ENCODE peak calls at places on chromosomes 3 and 15, in five cellular contexts. One of them, this sample, is unnamed.

GRCh38 chr3:66763294-66763693 is 234.8 kb upstream of the KBTBD8 start:
- DNase-seq in activated CD4-positive, alpha-beta T cell treated with anti-CD3 and anti-CD28 coated beads for 4 hours: no peak
- DNase-seq in A549: no peak
- DNase-seq in D341Med: no peak
- DNase-seq in NCI-H187 treated with DMSO at 0.1 percent for 48 hours: no peak
- DNase-seq in this sample: no peak

GRCh38 chr3:184781801-184782200 is 30.2 kb upstream of the VPS8 start:
- DNase-seq in activated CD4-positive, alpha-beta T cell treated with anti-CD3 and anti-CD28 coated beads for 4 hours: no peak
- DNase-seq in A549: no peak
- DNase-seq in D341Med: no peak
- DNase-seq in NCI-H187 treated with DMSO at 0.1 percent for 48 hours: no peak
- DNase-seq in this sample: no peak

GRCh38 chr15:90173372-90173771 is 27.8 kb upstream of the SEMA4B start:
- DNase-seq in activated CD4-positive, alpha-beta T cell treated with anti-CD3 and anti-CD28 coated beads for 4 hours: no peak
- DNase-seq in A549: no peak
- DNase-seq in D341Med: no peak
- DNase-seq in NCI-H187 treated with DMSO at 0.1 percent for 48 hours: no peak
- DNase-seq in this sample: no peak

GRCh38 chr3:195139091-195139875 is 131.7 kb downstream of the XXYLT1 start:
- DNase-seq in activated CD4-positive, alpha-beta T cell treated with anti-CD3 and anti-CD28 coated beads for 4 hours: no peak
- DNase-seq in A549: no peak
- DNase-seq in D341Med: no peak
- DNase-seq in NCI-H187 treated with DMSO at 0.1 percent for 48 hours: no peak
- DNase-seq in this sample: no peak

GRCh38 chr3:191373327-191373726 is 43.0 kb upstream of the UTS2B start:
- DNase-seq in activated CD4-positive, alpha-beta T cell treated with anti-CD3 and anti-CD28 coated beads for 4 hours: no peak
- DNase-seq in A549: no peak
- DNase-seq in D341Med: no peak
- DNase-seq in NCI-H187 treated with DMSO at 0.1 percent for 48 hours: no peak
- DNase-seq in this sample: no peak

GRCh38 chr15:85770722-85771041 is 24.0 kb downstream of the KLHL25 start:
- DNase-seq in activated CD4-positive, alpha-beta T cell treated with anti-CD3 and anti-CD28 coated beads for 4 hours: no peak
- DNase-seq in A549: no peak
- DNase-seq in D341Med: no peak
- DNase-seq in NCI-H187 treated with DMSO at 0.1 percent for 48 hours: no peak
- DNase-seq in this sample: no peak

GRCh38 chr3:67635806-67636205 is 18.6 kb downstream of the SUCLG2 start:
- DNase-seq in activated CD4-positive, alpha-beta T cell treated with anti-CD3 and anti-CD28 coated beads for 4 hours: no peak
- DNase-seq in A549: no peak
- DNase-seq in D341Med: no peak
- DNase-seq in NCI-H187 treated with DMSO at 0.1 percent for 48 hours: no peak
- DNase-seq in this sample: no peak

GRCh38 chr3:16332904-16333426 is 68.0 kb downstream of the OXNAD1 start:
- DNase-seq in activated CD4-positive, alpha-beta T cell treated with anti-CD3 and anti-CD28 coated beads for 4 hours: no peak
- DNase-seq in A549: no peak
- DNase-seq in D341Med: no peak
- DNase-seq in NCI-H187 treated with DMSO at 0.1 percent for 48 hours: no peak
- DNase-seq in this sample: no peak

GRCh38 chr15:90376789-90377188 is 11.3 kb upstream of the IQGAP1 start:
- DNase-seq in activated CD4-positive, alpha-beta T cell treated with anti-CD3 and anti-CD28 coated beads for 4 hours: peak; percentile 54
- DNase-seq in A549: no peak
- DNase-seq in D341Med: no peak
- DNase-seq in NCI-H187 treated with DMSO at 0.1 percent for 48 hours: no peak
- DNase-seq in this sample: peak; percentile 81

GRCh38 chr3:129622418-129622872 is 16.0 kb upstream of the PLXND1 start:
- DNase-seq in activated CD4-positive, alpha-beta T cell treated with anti-CD3 and anti-CD28 coated beads for 4 hours: no peak
- DNase-seq in A549: no peak
- DNase-seq in D341Med: no peak
- DNase-seq in NCI-H187 treated with DMSO at 0.1 percent for 48 hours: no peak
- DNase-seq in this sample: no peak

GRCh38 chr15:52624262-52624661 is 54.9 kb downstream of the ATOSA start:
- DNase-seq in activated CD4-positive, alpha-beta T cell treated with anti-CD3 and anti-CD28 coated beads for 4 hours: no peak
- DNase-seq in A549: no peak
- DNase-seq in D341Med: no peak
- DNase-seq in NCI-H187 treated with DMSO at 0.1 percent for 48 hours: no peak
- DNase-seq in this sample: no peak

GRCh38 chr3:52670621-52671521 is 14.8 kb downstream of the PBRM1 start:
- DNase-seq in activated CD4-positive, alpha-beta T cell treated with anti-CD3 and anti-CD28 coated beads for 4 hours: peak; percentile 31
- DNase-seq in A549: peak; percentile 55
- DNase-seq in D341Med: no peak
- DNase-seq in NCI-H187 treated with DMSO at 0.1 percent for 48 hours: no peak
- DNase-seq in this sample: no peak

GRCh38 chr3:126557415-126557745 is 1.4 kb downstream of the C3orf22 start:
- DNase-seq in activated CD4-positive, alpha-beta T cell treated with anti-CD3 and anti-CD28 coated beads for 4 hours: no peak
- DNase-seq in A549: no peak
- DNase-seq in D341Med: peak; percentile 12
- DNase-seq in NCI-H187 treated with DMSO at 0.1 percent for 48 hours: no peak
- DNase-seq in this sample: no peak

GRCh38 chr3:194985031-194985578 is 285.9 kb downstream of the XXYLT1 start:
- DNase-seq in activated CD4-positive, alpha-beta T cell treated with anti-CD3 and anti-CD28 coated beads for 4 hours: no peak
- DNase-seq in A549: no peak
- DNase-seq in D341Med: no peak
- DNase-seq in NCI-H187 treated with DMSO at 0.1 percent for 48 hours: no peak
- DNase-seq in this sample: no peak

GRCh38 chr3:184977796-184978195 is 165.8 kb downstream of the VPS8 start:
- DNase-seq in activated CD4-positive, alpha-beta T cell treated with anti-CD3 and anti-CD28 coated beads for 4 hours: no peak
- DNase-seq in A549: no peak
- DNase-seq in D341Med: no peak
- DNase-seq in NCI-H187 treated with DMSO at 0.1 percent for 48 hours: no peak
- DNase-seq in this sample: no peak

GRCh38 chr15:58467121-58467721 is 35.4 kb downstream of the LIPC start:
- DNase-seq in activated CD4-positive, alpha-beta T cell treated with anti-CD3 and anti-CD28 coated beads for 4 hours: no peak
- DNase-seq in A549: no peak
- DNase-seq in D341Med: no peak
- DNase-seq in NCI-H187 treated with DMSO at 0.1 percent for 48 hours: peak; percentile 73
- DNase-seq in this sample: no peak

GRCh38 chr15:49082960-49083359 is 36.7 kb upstream of the SECISBP2L start:
- DNase-seq in activated CD4-positive, alpha-beta T cell treated with anti-CD3 and anti-CD28 coated beads for 4 hours: no peak
- DNase-seq in A549: no peak
- DNase-seq in D341Med: no peak
- DNase-seq in NCI-H187 treated with DMSO at 0.1 percent for 48 hours: no peak
- DNase-seq in this sample: no peak

GRCh38 chr15:68578960-68579935 is at the start of gene CORO2B:
- DNase-seq in activated CD4-positive, alpha-beta T cell treated with anti-CD3 and anti-CD28 coated beads for 4 hours: no peak
- DNase-seq in A549: peak; percentile 50
- DNase-seq in D341Med: peak; percentile 71
- DNase-seq in NCI-H187 treated with DMSO at 0.1 percent for 48 hours: no peak
- DNase-seq in this sample: no peak

GRCh38 chr15:35137175-35137574 is 52.1 kb upstream of the NANOGP8 start:
- DNase-seq in activated CD4-positive, alpha-beta T cell treated with anti-CD3 and anti-CD28 coated beads for 4 hours: no peak
- DNase-seq in A549: no peak
- DNase-seq in D341Med: no peak
- DNase-seq in NCI-H187 treated with DMSO at 0.1 percent for 48 hours: no peak
- DNase-seq in this sample: no peak

GRCh38 chr3:135056733-135057310 is 261.8 kb downstream of the EPHB1 start:
- DNase-seq in activated CD4-positive, alpha-beta T cell treated with anti-CD3 and anti-CD28 coated beads for 4 hours: no peak
- DNase-seq in A549: no peak
- DNase-seq in D341Med: no peak
- DNase-seq in NCI-H187 treated with DMSO at 0.1 percent for 48 hours: no peak
- DNase-seq in this sample: no peak

GRCh38 chr3:4981160-4981687 is 2.0 kb downstream of the BHLHE40 start:
- DNase-seq in activated CD4-positive, alpha-beta T cell treated with anti-CD3 and anti-CD28 coated beads for 4 hours: no peak
- DNase-seq in A549: no peak
- DNase-seq in D341Med: no peak
- DNase-seq in NCI-H187 treated with DMSO at 0.1 percent for 48 hours: no peak
- DNase-seq in this sample: peak; percentile 20

GRCh38 chr3:61146010-61146569 is 105.2 kb downstream of the FHIT start:
- DNase-seq in activated CD4-positive, alpha-beta T cell treated with anti-CD3 and anti-CD28 coated beads for 4 hours: no peak
- DNase-seq in A549: no peak
- DNase-seq in D341Med: peak; percentile 38
- DNase-seq in NCI-H187 treated with DMSO at 0.1 percent for 48 hours: no peak
- DNase-seq in this sample: no peak

GRCh38 chr3:186825294-186825821 is 17.2 kb upstream of the ADIPOQ start:
- DNase-seq in activated CD4-positive, alpha-beta T cell treated with anti-CD3 and anti-CD28 coated beads for 4 hours: peak; percentile 36
- DNase-seq in A549: no peak
- DNase-seq in D341Med: no peak
- DNase-seq in NCI-H187 treated with DMSO at 0.1 percent for 48 hours: no peak
- DNase-seq in this sample: no peak

GRCh38 chr3:69499899-69500316 is 114.0 kb upstream of the FRMD4B start:
- DNase-seq in activated CD4-positive, alpha-beta T cell treated with anti-CD3 and anti-CD28 coated beads for 4 hours: no peak
- DNase-seq in A549: no peak
- DNase-seq in D341Med: no peak
- DNase-seq in NCI-H187 treated with DMSO at 0.1 percent for 48 hours: no peak
- DNase-seq in this sample: no peak

GRCh38 chr3:168220609-168221008 is 124.9 kb upstream of the GOLIM4 start:
- DNase-seq in activated CD4-positive, alpha-beta T cell treated with anti-CD3 and anti-CD28 coated beads for 4 hours: no peak
- DNase-seq in A549: no peak
- DNase-seq in D341Med: peak; percentile 39
- DNase-seq in NCI-H187 treated with DMSO at 0.1 percent for 48 hours: no peak
- DNase-seq in this sample: no peak

GRCh38 chr3:59334585-59334984 is 284.8 kb upstream of the CFAP20DC start:
- DNase-seq in activated CD4-positive, alpha-beta T cell treated with anti-CD3 and anti-CD28 coated beads for 4 hours: no peak
- DNase-seq in A549: no peak
- DNase-seq in D341Med: no peak
- DNase-seq in NCI-H187 treated with DMSO at 0.1 percent for 48 hours: no peak
- DNase-seq in this sample: no peak

GRCh38 chr15:69164807-69165636 is 4.6 kb downstream of the GLCE start:
- DNase-seq in activated CD4-positive, alpha-beta T cell treated with anti-CD3 and anti-CD28 coated beads for 4 hours: no peak
- DNase-seq in A549: no peak
- DNase-seq in D341Med: no peak
- DNase-seq in NCI-H187 treated with DMSO at 0.1 percent for 48 hours: no peak
- DNase-seq in this sample: no peak

GRCh38 chr3:78820497-78820896 is 947.3 kb downstream of the ROBO1 start:
- DNase-seq in activated CD4-positive, alpha-beta T cell treated with anti-CD3 and anti-CD28 coated beads for 4 hours: no peak
- DNase-seq in A549: no peak
- DNase-seq in D341Med: no peak
- DNase-seq in NCI-H187 treated with DMSO at 0.1 percent for 48 hours: no peak
- DNase-seq in this sample: no peak

GRCh38 chr15:31230630-31231485 is 95.8 kb upstream of the KLF13 start:
- DNase-seq in activated CD4-positive, alpha-beta T cell treated with anti-CD3 and anti-CD28 coated beads for 4 hours: no peak
- DNase-seq in A549: no peak
- DNase-seq in D341Med: no peak
- DNase-seq in NCI-H187 treated with DMSO at 0.1 percent for 48 hours: no peak
- DNase-seq in this sample: no peak

GRCh38 chr3:52529376-52530333 is 4.0 kb downstream of the NT5DC2 start:
- DNase-seq in activated CD4-positive, alpha-beta T cell treated with anti-CD3 and anti-CD28 coated beads for 4 hours: no peak
- DNase-seq in A549: no peak
- DNase-seq in D341Med: no peak
- DNase-seq in NCI-H187 treated with DMSO at 0.1 percent for 48 hours: no peak
- DNase-seq in this sample: no peak

GRCh38 chr3:23763040-23763477 is 42.7 kb upstream of the UBE2E1 start:
- DNase-seq in activated CD4-positive, alpha-beta T cell treated with anti-CD3 and anti-CD28 coated beads for 4 hours: no peak
- DNase-seq in A549: no peak
- DNase-seq in D341Med: no peak
- DNase-seq in NCI-H187 treated with DMSO at 0.1 percent for 48 hours: no peak
- DNase-seq in this sample: no peak

GRCh38 chr3:192833177-192833890 is 84.3 kb downstream of the MB21D2 start:
- DNase-seq in activated CD4-positive, alpha-beta T cell treated with anti-CD3 and anti-CD28 coated beads for 4 hours: no peak
- DNase-seq in A549: no peak
- DNase-seq in D341Med: no peak
- DNase-seq in NCI-H187 treated with DMSO at 0.1 percent for 48 hours: no peak
- DNase-seq in this sample: no peak

GRCh38 chr15:40846846-40847224 is 3.0 kb downstream of the SPINT1 start:
- DNase-seq in activated CD4-positive, alpha-beta T cell treated with anti-CD3 and anti-CD28 coated beads for 4 hours: no peak
- DNase-seq in A549: no peak
- DNase-seq in D341Med: peak; percentile 3
- DNase-seq in NCI-H187 treated with DMSO at 0.1 percent for 48 hours: no peak
- DNase-seq in this sample: no peak

GRCh38 chr3:2154596-2154995 is 55.9 kb downstream of the CNTN4 start:
- DNase-seq in activated CD4-positive, alpha-beta T cell treated with anti-CD3 and anti-CD28 coated beads for 4 hours: no peak
- DNase-seq in A549: no peak
- DNase-seq in D341Med: no peak
- DNase-seq in NCI-H187 treated with DMSO at 0.1 percent for 48 hours: no peak
- DNase-seq in this sample: no peak

GRCh38 chr3:42853056-42853455 is 22.6 kb downstream of the CYP8B1 start:
- DNase-seq in activated CD4-positive, alpha-beta T cell treated with anti-CD3 and anti-CD28 coated beads for 4 hours: no peak
- DNase-seq in A549: no peak
- DNase-seq in D341Med: no peak
- DNase-seq in NCI-H187 treated with DMSO at 0.1 percent for 48 hours: no peak
- DNase-seq in this sample: no peak